ENCODE peak calls at places on chromosomes 1 and 21, in four cellular contexts. O is NCI-H1105 treated with DMSO at 0.1 percent for 48 hours, U is KBM-7, P is keratinocyte. F is an unnamed sample.
A peak's percentile ranks its signal among the peaks of the same experiment; 100 is the strongest.

GRCh38 chr1:76023669-76024407 is 50.7 kb upstream of the ST6GALNAC3 start:
- DNase-seq in O (no peak), U (no peak), P (no peak), F (no peak)

GRCh38 chr1:43542515-43543458 is 12.1 kb downstream of the PTPRF start:
- DNase-seq in P (no peak), U (no peak), O (no peak), F (no peak)

GRCh38 chr21:26835027-26835713 is 10.0 kb downstream of the ADAMTS1 start:
- DNase-seq in U (peak; percentile 12), P (no peak), O (no peak), F (no peak)

GRCh38 chr1:248838357-248839167 is 538 bp downstream of the ZNF672 start:
- DNase-seq in O (peak; percentile 71), U (peak; percentile 91), P (no peak), F (peak; percentile 87)

GRCh38 chr1:173798078-173798477 is 26.4 kb upstream of the DARS2 start:
- DNase-seq in P (peak; percentile 11), O (no peak), U (no peak), F (no peak)

GRCh38 chr1:43978551-43979260 is at the start of gene B4GALT2:
- DNase-seq in U (peak; percentile 41), O (peak; percentile 35), P (no peak), F (peak; percentile 44)

GRCh38 chr1:32636793-32637561 is 13.4 kb downstream of the ZBTB8OS start:
- DNase-seq in P (no peak), U (no peak), O (no peak), F (no peak)

GRCh38 chr21:21406918-21407317 is 408.7 kb downstream of the NCAM2 start:
- DNase-seq in P (no peak), U (no peak), O (no peak), F (no peak)

GRCh38 chr1:36387141-36387949 is 1.6 kb upstream of the STK40 start:
- DNase-seq in O (no peak), U (no peak), P (no peak), F (no peak)

GRCh38 chr1:164754088-164754600 is 195.2 kb downstream of the PBX1 start:
- DNase-seq in O (no peak), U (no peak), P (no peak), F (no peak)

GRCh38 chr1:226403522-226404034 is 4.3 kb downstream of the PARP1 start:
- DNase-seq in U (peak; percentile 84), P (peak; percentile 5), O (no peak), F (no peak)

GRCh38 chr1:228487336-228488106 is at the start of gene RNF187:
- DNase-seq in P (no peak), O (no peak), U (no peak), F (peak; percentile 14)

GRCh38 chr21:43835061-43835460 is 30.0 kb upstream of the AGPAT3 start:
- DNase-seq in O (no peak), U (peak; percentile 39), P (no peak), F (no peak)

GRCh38 chr1:225767591-225768540 is 9.8 kb upstream of the SRP9 start:
- DNase-seq in U (no peak), P (peak; percentile 61), O (peak; percentile 61), F (no peak)

GRCh38 chr1:48488721-48489120 is 16.7 kb upstream of the SPATA6 start:
- DNase-seq in O (no peak), P (no peak), U (no peak), F (no peak)

GRCh38 chr1:4307911-4308545 is 346.4 kb upstream of the AJAP1 start:
- DNase-seq in O (no peak), U (no peak), P (no peak), F (no peak)

GRCh38 chr1:20645414-20645813 is 12.2 kb downstream of the PINK1 start:
- DNase-seq in O (no peak), U (no peak), P (no peak), F (no peak)

GRCh38 chr1:205543351-205544305 is 39.2 kb downstream of the CDK18 start:
- DNase-seq in U (peak; percentile 51), P (peak; percentile 28), O (peak; percentile 64), F (no peak)

GRCh38 chr1:36115931-36116330 is 9.1 kb downstream of the COL8A2 start:
- DNase-seq in P (no peak), U (no peak), O (no peak), F (no peak)

GRCh38 chr1:63817152-63817667 is 43.4 kb downstream of the ROR1 start:
- DNase-seq in P (no peak), U (no peak), O (peak; percentile 86), F (no peak)

GRCh38 chr1:154186177-154186576 is 5.7 kb downstream of the TPM3 start:
- DNase-seq in U (peak; percentile 89), P (no peak), O (peak; percentile 50), F (peak; percentile 30)

GRCh38 chr1:36968730-36969129 is 65.6 kb downstream of the GRIK3 start:
- DNase-seq in U (no peak), O (peak; percentile 98), P (no peak), F (no peak)

GRCh38 chr21:32207096-32207716 is 71.6 kb downstream of the MIS18A start:
- DNase-seq in P (no peak), O (peak; percentile 47), U (no peak), F (no peak)

GRCh38 chr21:42265229-42265812 is 46.4 kb downstream of the ABCG1 start:
- DNase-seq in P (no peak), O (no peak), U (no peak), F (no peak)

GRCh38 chr1:154955039-154955717 is 721 bp downstream of the PBXIP1 start:
- DNase-seq in O (peak; percentile 83), U (peak; percentile 84), P (no peak), F (no peak)

GRCh38 chr21:42614811-42615342 is 38.5 kb upstream of the PDE9A start:
- DNase-seq in O (no peak), U (peak; percentile 57), P (peak; percentile 93), F (peak; percentile 54)

GRCh38 chr21:42250422-42251403 is 31.8 kb downstream of the ABCG1 start:
- DNase-seq in P (no peak), O (no peak), U (no peak), F (no peak)

F was measured in LoVo.